ENCODE peak calls at places on chromosome 11, in eight cellular contexts. One of them, this sample, is unnamed.

GRCh38 chr11:111423250-111423615 is 44.2 kb upstream of the POU2AF1 start:
- DNase-seq in AG09319: no peak
- DNase-seq in pancreas: no peak
- DNase-seq in brain microvascular endothelial cell: no peak
- DNase-seq in endothelial cell: no peak
- DNase-seq in psoas muscle: no peak
- DNase-seq in GM20000: no peak
- DNase-seq in astrocyte of the spinal cord: no peak
- DNase-seq in this sample: no peak

GRCh38 chr11:134978388-134979088 is 566.5 kb upstream of the B3GAT1 start:
- DNase-seq in AG09319: no peak
- DNase-seq in pancreas: no peak
- DNase-seq in brain microvascular endothelial cell: no peak
- DNase-seq in endothelial cell: no peak
- DNase-seq in psoas muscle: no peak
- DNase-seq in GM20000: no peak
- DNase-seq in astrocyte of the spinal cord: no peak
- DNase-seq in this sample: no peak

GRCh38 chr11:70020336-70021214 is 57.5 kb upstream of the ANO1 start:
- DNase-seq in AG09319: no peak
- DNase-seq in pancreas: no peak
- DNase-seq in brain microvascular endothelial cell: peak
- DNase-seq in endothelial cell: no peak
- DNase-seq in psoas muscle: no peak
- DNase-seq in GM20000: no peak
- DNase-seq in astrocyte of the spinal cord: peak
- DNase-seq in this sample: no peak

GRCh38 chr11:6022954-6023353 is 7.6 kb downstream of the OR56A1 start:
- DNase-seq in AG09319: no peak
- DNase-seq in pancreas: no peak
- DNase-seq in brain microvascular endothelial cell: peak
- DNase-seq in endothelial cell: peak
- DNase-seq in psoas muscle: no peak
- DNase-seq in GM20000: peak
- DNase-seq in astrocyte of the spinal cord: peak
- DNase-seq in this sample: no peak

GRCh38 chr11:77026236-77026635 is 8.0 kb upstream of the B3GNT6 start:
- DNase-seq in AG09319: no peak
- DNase-seq in pancreas: no peak
- DNase-seq in brain microvascular endothelial cell: no peak
- DNase-seq in endothelial cell: no peak
- DNase-seq in psoas muscle: no peak
- DNase-seq in GM20000: no peak
- DNase-seq in astrocyte of the spinal cord: no peak
- DNase-seq in this sample: no peak

GRCh38 chr11:33542921-33543320 is 157.7 kb downstream of the C11orf91 start:
- DNase-seq in AG09319: no peak
- DNase-seq in pancreas: peak
- DNase-seq in brain microvascular endothelial cell: peak
- DNase-seq in endothelial cell: peak
- DNase-seq in psoas muscle: peak
- DNase-seq in GM20000: peak
- DNase-seq in astrocyte of the spinal cord: peak
- DNase-seq in this sample: no peak

GRCh38 chr11:112113539-112114457 is 27.1 kb downstream of the SDHD start:
- DNase-seq in AG09319: peak
- DNase-seq in pancreas: no peak
- DNase-seq in brain microvascular endothelial cell: peak
- DNase-seq in endothelial cell: no peak
- DNase-seq in psoas muscle: no peak
- DNase-seq in GM20000: peak
- DNase-seq in astrocyte of the spinal cord: peak
- DNase-seq in this sample: no peak

GRCh38 chr11:11416502-11416901 is 63.5 kb upstream of the CSNK2A3 start:
- DNase-seq in AG09319: no peak
- DNase-seq in pancreas: no peak
- DNase-seq in brain microvascular endothelial cell: peak
- DNase-seq in endothelial cell: no peak
- DNase-seq in psoas muscle: no peak
- DNase-seq in GM20000: no peak
- DNase-seq in astrocyte of the spinal cord: peak
- DNase-seq in this sample: peak

GRCh38 chr11:66694732-66695207 is 17.1 kb upstream of the RBM4B start:
- DNase-seq in AG09319: peak
- DNase-seq in pancreas: peak
- DNase-seq in brain microvascular endothelial cell: peak
- DNase-seq in endothelial cell: peak
- DNase-seq in psoas muscle: peak
- DNase-seq in GM20000: peak
- DNase-seq in astrocyte of the spinal cord: peak
- DNase-seq in this sample: peak

GRCh38 chr11:67057410-67057757 is 737 bp downstream of the RHOD start:
- DNase-seq in AG09319: no peak
- DNase-seq in pancreas: peak
- DNase-seq in brain microvascular endothelial cell: no peak
- DNase-seq in endothelial cell: no peak
- DNase-seq in psoas muscle: peak
- DNase-seq in GM20000: no peak
- DNase-seq in astrocyte of the spinal cord: no peak
- DNase-seq in this sample: no peak

GRCh38 chr11:41309716-41310115 is 149.7 kb downstream of the LRRC4C start:
- DNase-seq in AG09319: no peak
- DNase-seq in pancreas: no peak
- DNase-seq in brain microvascular endothelial cell: no peak
- DNase-seq in endothelial cell: no peak
- DNase-seq in psoas muscle: no peak
- DNase-seq in GM20000: no peak
- DNase-seq in astrocyte of the spinal cord: no peak
- DNase-seq in this sample: no peak

GRCh38 chr11:21514298-21514697 is 678.6 kb upstream of the ANO5 start:
- DNase-seq in AG09319: no peak
- DNase-seq in pancreas: no peak
- DNase-seq in brain microvascular endothelial cell: no peak
- DNase-seq in endothelial cell: peak
- DNase-seq in psoas muscle: no peak
- DNase-seq in GM20000: no peak
- DNase-seq in astrocyte of the spinal cord: no peak
- DNase-seq in this sample: no peak

GRCh38 chr11:45156201-45156600 is 9.8 kb downstream of the PRDM11 start:
- DNase-seq in AG09319: no peak
- DNase-seq in pancreas: no peak
- DNase-seq in brain microvascular endothelial cell: no peak
- DNase-seq in endothelial cell: no peak
- DNase-seq in psoas muscle: no peak
- DNase-seq in GM20000: no peak
- DNase-seq in astrocyte of the spinal cord: no peak
- DNase-seq in this sample: no peak

GRCh38 chr11:119625206-119625988 is 103.6 kb downstream of the NECTIN1 start:
- DNase-seq in AG09319: no peak
- DNase-seq in pancreas: no peak
- DNase-seq in brain microvascular endothelial cell: no peak
- DNase-seq in endothelial cell: no peak
- DNase-seq in psoas muscle: no peak
- DNase-seq in GM20000: no peak
- DNase-seq in astrocyte of the spinal cord: no peak
- DNase-seq in this sample: no peak

GRCh38 chr11:10742460-10743208 is 8.4 kb upstream of the CTR9 start:
- DNase-seq in AG09319: no peak
- DNase-seq in pancreas: no peak
- DNase-seq in brain microvascular endothelial cell: peak
- DNase-seq in endothelial cell: no peak
- DNase-seq in psoas muscle: no peak
- DNase-seq in GM20000: no peak
- DNase-seq in astrocyte of the spinal cord: peak
- DNase-seq in this sample: peak

GRCh38 chr11:87203907-87204602 is 166.3 kb downstream of the TMEM135 start:
- DNase-seq in AG09319: no peak
- DNase-seq in pancreas: no peak
- DNase-seq in brain microvascular endothelial cell: no peak
- DNase-seq in endothelial cell: no peak
- DNase-seq in psoas muscle: no peak
- DNase-seq in GM20000: no peak
- DNase-seq in astrocyte of the spinal cord: no peak
- DNase-seq in this sample: no peak

GRCh38 chr11:133681901-133682300 is 149.6 kb upstream of the OPCML start:
- DNase-seq in AG09319: no peak
- DNase-seq in pancreas: no peak
- DNase-seq in brain microvascular endothelial cell: no peak
- DNase-seq in endothelial cell: peak
- DNase-seq in psoas muscle: no peak
- DNase-seq in GM20000: no peak
- DNase-seq in astrocyte of the spinal cord: no peak
- DNase-seq in this sample: no peak

GRCh38 chr11:59545179-59546020 is 34.1 kb downstream of the OR4D9 start:
- DNase-seq in AG09319: no peak
- DNase-seq in pancreas: no peak
- DNase-seq in brain microvascular endothelial cell: peak
- DNase-seq in endothelial cell: no peak
- DNase-seq in psoas muscle: no peak
- DNase-seq in GM20000: no peak
- DNase-seq in astrocyte of the spinal cord: peak
- DNase-seq in this sample: no peak

GRCh38 chr11:68329993-68330699 is 17.8 kb downstream of the LRP5 start:
- DNase-seq in AG09319: no peak
- DNase-seq in pancreas: no peak
- DNase-seq in brain microvascular endothelial cell: peak
- DNase-seq in endothelial cell: no peak
- DNase-seq in psoas muscle: no peak
- DNase-seq in GM20000: no peak
- DNase-seq in astrocyte of the spinal cord: no peak
- DNase-seq in this sample: no peak

GRCh38 chr11:9060700-9061111 is 30.7 kb downstream of the SCUBE2 start:
- DNase-seq in AG09319: no peak
- DNase-seq in pancreas: no peak
- DNase-seq in brain microvascular endothelial cell: no peak
- DNase-seq in endothelial cell: no peak
- DNase-seq in psoas muscle: no peak
- DNase-seq in GM20000: peak
- DNase-seq in astrocyte of the spinal cord: no peak
- DNase-seq in this sample: peak

GRCh38 chr11:106447631-106448191 is 370.2 kb downstream of the AASDHPPT start:
- DNase-seq in AG09319: no peak
- DNase-seq in pancreas: no peak
- DNase-seq in brain microvascular endothelial cell: no peak
- DNase-seq in endothelial cell: no peak
- DNase-seq in psoas muscle: no peak
- DNase-seq in GM20000: no peak
- DNase-seq in astrocyte of the spinal cord: peak
- DNase-seq in this sample: no peak

DNA sequence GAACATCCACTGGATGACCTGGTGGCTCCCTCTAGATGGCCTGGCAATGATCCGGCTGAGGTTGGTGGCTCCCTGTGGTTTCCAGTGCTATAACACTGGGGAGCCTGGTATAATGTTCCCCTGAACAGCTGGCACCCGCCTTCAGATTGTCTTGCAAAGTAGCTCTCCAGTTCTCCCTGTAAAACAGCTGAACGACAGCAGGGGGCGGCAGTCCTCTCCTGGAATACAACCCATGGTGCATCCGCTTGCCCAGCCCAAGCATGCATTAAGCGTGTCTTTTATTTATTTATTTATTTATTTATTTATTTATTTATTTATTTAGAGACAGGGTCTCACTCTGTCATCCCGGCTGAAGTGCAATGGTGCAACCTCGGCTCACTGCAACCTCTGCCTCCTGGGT is 258.9 kb downstream of the BUD13 start:
- DNase-seq in AG09319: no peak
- DNase-seq in pancreas: no peak
- DNase-seq in brain microvascular endothelial cell: peak
- DNase-seq in endothelial cell: peak
- DNase-seq in psoas muscle: no peak
- DNase-seq in GM20000: peak
- DNase-seq in astrocyte of the spinal cord: peak
- DNase-seq in this sample: no peak
- TF ChIP-seq CTCF in AG09319: peak
- TF ChIP-seq CTCF in pancreas: no peak
- TF ChIP-seq CTCF in brain microvascular endothelial cell: peak
- TF ChIP-seq CTCF in endothelial cell: peak
- TF ChIP-seq CTCF in psoas muscle: no peak
- TF ChIP-seq CTCF in GM20000: peak
- TF ChIP-seq CTCF in astrocyte of the spinal cord: no peak
- TF ChIP-seq CTCF in this sample: peak

GRCh38 chr11:278001-278951 is at the start of gene NLRP6:
- DNase-seq in AG09319: no peak
- DNase-seq in pancreas: peak
- DNase-seq in brain microvascular endothelial cell: no peak
- DNase-seq in endothelial cell: no peak
- DNase-seq in psoas muscle: no peak
- DNase-seq in GM20000: peak
- DNase-seq in astrocyte of the spinal cord: no peak
- DNase-seq in this sample: no peak
- TF ChIP-seq CTCF in AG09319: no peak
- TF ChIP-seq CTCF in pancreas: no peak
- TF ChIP-seq CTCF in brain microvascular endothelial cell: no peak
- TF ChIP-seq CTCF in endothelial cell: no peak
- TF ChIP-seq CTCF in psoas muscle: no peak
- TF ChIP-seq CTCF in GM20000: no peak
- TF ChIP-seq CTCF in astrocyte of the spinal cord: no peak
- TF ChIP-seq CTCF in this sample: no peak

DNA sequence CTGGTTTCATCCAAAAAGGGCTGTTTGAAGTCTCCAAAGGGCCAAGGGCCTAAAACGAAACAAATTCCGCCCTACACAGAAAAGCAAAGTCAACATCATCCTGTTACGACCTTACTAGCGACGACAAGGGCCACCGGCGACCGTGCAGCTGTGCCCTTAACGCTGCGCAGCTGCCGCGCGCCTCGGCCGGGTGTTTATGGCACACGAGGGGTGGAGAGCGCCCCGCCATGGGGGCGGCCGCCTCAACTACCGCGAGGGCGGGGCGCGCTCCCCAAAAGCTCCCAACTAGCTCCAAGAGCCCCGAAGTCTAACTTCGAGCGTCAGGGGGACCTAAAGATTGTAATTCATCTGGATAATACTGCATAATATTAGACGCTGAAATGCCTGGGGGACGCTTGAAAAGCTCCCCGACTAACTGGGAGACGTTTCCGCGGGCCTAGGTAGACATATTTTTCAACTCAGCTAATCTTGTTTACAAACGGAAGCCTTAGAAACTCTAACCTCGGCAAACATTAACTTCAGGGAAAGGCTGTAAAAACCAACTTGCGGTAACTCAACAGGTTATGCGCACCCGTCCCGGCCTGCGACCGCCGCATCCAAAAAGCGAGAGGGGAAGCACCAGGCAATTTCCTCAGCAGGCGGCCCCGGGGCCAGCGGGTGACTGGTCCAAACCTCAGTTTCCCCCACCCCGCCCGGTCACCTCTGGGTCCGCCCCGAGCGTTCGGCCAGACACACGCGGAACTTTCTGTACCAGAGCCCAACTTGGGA is 688 bp downstream of the TMEM123 start:
- DNase-seq in AG09319: no peak
- DNase-seq in pancreas: peak
- DNase-seq in brain microvascular endothelial cell: peak
- DNase-seq in endothelial cell: peak
- DNase-seq in psoas muscle: peak
- DNase-seq in GM20000: peak
- DNase-seq in astrocyte of the spinal cord: peak
- DNase-seq in this sample: peak
- TF ChIP-seq CTCF in AG09319: peak
- TF ChIP-seq CTCF in pancreas: no peak
- TF ChIP-seq CTCF in brain microvascular endothelial cell: peak
- TF ChIP-seq CTCF in endothelial cell: no peak
- TF ChIP-seq CTCF in psoas muscle: no peak
- TF ChIP-seq CTCF in GM20000: no peak
- TF ChIP-seq CTCF in astrocyte of the spinal cord: no peak
- TF ChIP-seq CTCF in this sample: peak

GRCh38 chr11:64887757-64888405 is 9.5 kb upstream of the EHD1 start:
- DNase-seq in AG09319: no peak
- DNase-seq in pancreas: peak
- DNase-seq in brain microvascular endothelial cell: peak
- DNase-seq in endothelial cell: peak
- DNase-seq in psoas muscle: peak
- DNase-seq in GM20000: peak
- DNase-seq in astrocyte of the spinal cord: peak
- DNase-seq in this sample: peak
- TF ChIP-seq CTCF in AG09319: peak
- TF ChIP-seq CTCF in pancreas: peak
- TF ChIP-seq CTCF in brain microvascular endothelial cell: peak
- TF ChIP-seq CTCF in endothelial cell: peak
- TF ChIP-seq CTCF in psoas muscle: peak
- TF ChIP-seq CTCF in GM20000: peak
- TF ChIP-seq CTCF in astrocyte of the spinal cord: peak
- TF ChIP-seq CTCF in this sample: peak

This sample was measured in GM06990.